ENCODE peak calls at places on chromosome 7, in six cellular contexts. N, X, V, R, Y and Z are unnamed samples.

GRCh38 chr7:36115448-36116321 is 37.4 kb upstream of the EEPD1 start:
- DNase-seq in N (peak), X (peak), V (peak), R (peak), Y (peak), Z (peak)

GRCh38 chr7:18873674-18874341 is 243.6 kb downstream of the TWIST1 start:
- DNase-seq in N (no peak), X (no peak), V (no peak), R (no peak), Y (no peak), Z (no peak)

GRCh38 chr7:15280078-15280734 is 281.6 kb downstream of the AGMO start:
- DNase-seq in N (no peak), X (no peak), V (no peak), R (no peak), Y (no peak), Z (no peak)

GRCh38 chr7:78363866-78364265 is 565.3 kb downstream of the PHTF2 start:
- DNase-seq in N (no peak), X (no peak), V (no peak), R (no peak), Y (no peak), Z (no peak)

GRCh38 chr7:142896741-142897379 is 11.3 kb upstream of the TRPV6 start:
- DNase-seq in N (no peak), X (no peak), V (no peak), R (no peak), Y (no peak), Z (no peak)

GRCh38 chr7:74183142-74183541 is 9.0 kb downstream of the EIF4H start:
- DNase-seq in N (no peak), X (no peak), V (no peak), R (peak), Y (no peak), Z (no peak)

GRCh38 chr7:99374121-99375064 is at the start of gene ARPC1B:
- DNase-seq in N (no peak), X (peak), V (no peak), R (peak), Y (no peak), Z (peak)

GRCh38 chr7:4049202-4049601 is 632.9 kb upstream of the FOXK1 start:
- DNase-seq in N (no peak), X (no peak), V (no peak), R (no peak), Y (no peak), Z (no peak)

GRCh38 chr7:28592861-28593260 is 180.5 kb downstream of the CREB5 start:
- DNase-seq in N (no peak), X (no peak), V (no peak), R (no peak), Y (no peak), Z (no peak)

GRCh38 chr7:36129048-36129534 is 24.0 kb upstream of the EEPD1 start:
- DNase-seq in N (no peak), X (no peak), V (no peak), R (peak), Y (no peak), Z (no peak)

GRCh38 chr7:26653430-26653911 is 210.9 kb downstream of the SKAP2 start:
- DNase-seq in N (no peak), X (no peak), V (no peak), R (peak), Y (no peak), Z (no peak)

GRCh38 chr7:113142385-113143119 is 24.2 kb upstream of the SMIM30 start:
- DNase-seq in N (no peak), X (peak), V (no peak), R (no peak), Y (no peak), Z (no peak)

GRCh38 chr7:36040679-36041078 is 112.4 kb upstream of the EEPD1 start:
- DNase-seq in N (no peak), X (no peak), V (no peak), R (no peak), Y (no peak), Z (no peak)

GRCh38 chr7:7786595-7786994 is 68.2 kb upstream of the RPA3 start:
- DNase-seq in N (no peak), X (no peak), V (no peak), R (no peak), Y (no peak), Z (no peak)

GRCh38 chr7:2399848-2400587 is 3.4 kb upstream of the CHST12 start:
- DNase-seq in N (peak), X (no peak), V (peak), R (peak), Y (peak), Z (no peak)

GRCh38 chr7:132250480-132251326 is 325.6 kb downstream of the PLXNA4 start:
- DNase-seq in N (no peak), X (no peak), V (no peak), R (peak), Y (no peak), Z (no peak)

GRCh38 chr7:132472463-132473120 is 103.7 kb downstream of the PLXNA4 start:
- DNase-seq in N (no peak), X (no peak), V (no peak), R (no peak), Y (no peak), Z (no peak)

GRCh38 chr7:17863815-17864159 is 76.5 kb downstream of the SNX13 start:
- DNase-seq in N (no peak), X (no peak), V (no peak), R (no peak), Y (no peak), Z (no peak)

GRCh38 chr7:34184466-34184865 is 279.1 kb downstream of the BMPER start:
- DNase-seq in N (no peak), X (no peak), V (no peak), R (no peak), Y (no peak), Z (no peak)

GRCh38 chr7:18846765-18847215 is 270.6 kb downstream of the TWIST1 start:
- DNase-seq in N (no peak), X (no peak), V (no peak), R (no peak), Y (peak), Z (no peak)

GRCh38 chr7:144519900-144520299 is 116.4 kb upstream of the NOBOX start:
- DNase-seq in N (no peak), X (no peak), V (peak), R (no peak), Y (no peak), Z (no peak)

GRCh38 chr7:74002474-74003017 is 25.4 kb upstream of the ELN start:
- DNase-seq in N (peak), X (no peak), V (no peak), R (no peak), Y (peak), Z (no peak)

GRCh38 chr7:3916146-3916545 is 615.1 kb downstream of the SDK1 start:
- DNase-seq in N (no peak), X (no peak), V (no peak), R (no peak), Y (no peak), Z (no peak)

GRCh38 chr7:149823191-149823630 is 15.0 kb upstream of the ZNF862 start:
- DNase-seq in N (no peak), X (no peak), V (no peak), R (no peak), Y (no peak), Z (no peak)

GRCh38 chr7:158816995-158817394 is 12.3 kb downstream of the ESYT2 start:
- DNase-seq in N (no peak), X (no peak), V (no peak), R (peak), Y (no peak), Z (no peak)

GRCh38 chr7:92835851-92836488 is 403 bp downstream of the CDK6 start:
- DNase-seq in N (no peak), X (no peak), V (peak), R (peak), Y (no peak), Z (peak)

GRCh38 chr7:66630529-66630928 is 1.8 kb downstream of the KCTD7 start:
- DNase-seq in N (no peak), X (no peak), V (no peak), R (no peak), Y (no peak), Z (no peak)

GRCh38 chr7:142516038-142516501 is 233.2 kb upstream of the PRSS1 start:
- DNase-seq in N (peak), X (no peak), V (no peak), R (peak), Y (peak), Z (peak)

GRCh38 chr7:47401571-47402570 is 180.0 kb downstream of the TNS3 start:
- DNase-seq in N (no peak), X (no peak), V (no peak), R (no peak), Y (no peak), Z (no peak)

GRCh38 chr7:27689045-27689877 is 26.6 kb upstream of the HIBADH start:
- DNase-seq in N (no peak), X (no peak), V (no peak), R (peak), Y (no peak), Z (peak)

GRCh38 chr7:103888603-103889153 is 100.8 kb downstream of the RELN start:
- DNase-seq in N (no peak), X (no peak), V (no peak), R (no peak), Y (no peak), Z (no peak)

GRCh38 chr7:40447345-40447744 is 312.5 kb downstream of the SUGCT start:
- DNase-seq in N (no peak), X (no peak), V (no peak), R (no peak), Y (no peak), Z (no peak)

GRCh38 chr7:47100815-47101435 is 481.0 kb downstream of the TNS3 start:
- DNase-seq in N (no peak), X (no peak), V (no peak), R (peak), Y (no peak), Z (no peak)

GRCh38 chr7:129799350-129799955 is 153.3 kb downstream of the UBE2H start:
- DNase-seq in N (no peak), X (no peak), V (no peak), R (no peak), Y (no peak), Z (no peak)

GRCh38 chr7:88377421-88377820 is 70.7 kb upstream of the STEAP4 start:
- DNase-seq in N (no peak), X (no peak), V (no peak), R (no peak), Y (no peak), Z (no peak)

GRCh38 chr7:138890782-138891445 is 90.3 kb downstream of the KIAA1549 start:
- DNase-seq in N (no peak), X (no peak), V (no peak), R (no peak), Y (peak), Z (no peak)

GRCh38 chr7:138889566-138889965 is 91.6 kb upstream of the ATP6V0A4 start:
- DNase-seq in N (no peak), X (no peak), V (no peak), R (no peak), Y (peak), Z (no peak)

GRCh38 chr7:138891446-138891810 is 89.8 kb downstream of the KIAA1549 start:
- DNase-seq in N (no peak), X (no peak), V (no peak), R (no peak), Y (peak), Z (no peak)

GRCh38 chr7:138889982-138890381 is 91.2 kb downstream of the KIAA1549 start:
- DNase-seq in N (no peak), X (no peak), V (no peak), R (no peak), Y (no peak), Z (no peak)

GRCh38 chr7:138890467-138890781 is 90.8 kb downstream of the KIAA1549 start:
- DNase-seq in N (no peak), X (no peak), V (no peak), R (no peak), Y (no peak), Z (no peak)
- TF ChIP-seq CTCF in N (no peak), X (no peak), V (no peak), R (no peak), Y (no peak), Z (no peak)

GRCh38 chr7:42677751-42678231 is 234.1 kb downstream of the C7orf25 start:
- DNase-seq in N (no peak), X (no peak), V (no peak), R (peak), Y (peak), Z (no peak)
- TF ChIP-seq CTCF in N (no peak), X (no peak), V (no peak), R (no peak), Y (no peak), Z (no peak)

GRCh38 chr7:134420509-134421125 is 38.3 kb downstream of the AKR1B1 start:
- DNase-seq in N (peak), X (no peak), V (peak), R (peak), Y (peak), Z (peak)
- TF ChIP-seq CTCF in N (peak), X (peak), V (peak), R (peak), Y (peak), Z (peak)

DNA sequence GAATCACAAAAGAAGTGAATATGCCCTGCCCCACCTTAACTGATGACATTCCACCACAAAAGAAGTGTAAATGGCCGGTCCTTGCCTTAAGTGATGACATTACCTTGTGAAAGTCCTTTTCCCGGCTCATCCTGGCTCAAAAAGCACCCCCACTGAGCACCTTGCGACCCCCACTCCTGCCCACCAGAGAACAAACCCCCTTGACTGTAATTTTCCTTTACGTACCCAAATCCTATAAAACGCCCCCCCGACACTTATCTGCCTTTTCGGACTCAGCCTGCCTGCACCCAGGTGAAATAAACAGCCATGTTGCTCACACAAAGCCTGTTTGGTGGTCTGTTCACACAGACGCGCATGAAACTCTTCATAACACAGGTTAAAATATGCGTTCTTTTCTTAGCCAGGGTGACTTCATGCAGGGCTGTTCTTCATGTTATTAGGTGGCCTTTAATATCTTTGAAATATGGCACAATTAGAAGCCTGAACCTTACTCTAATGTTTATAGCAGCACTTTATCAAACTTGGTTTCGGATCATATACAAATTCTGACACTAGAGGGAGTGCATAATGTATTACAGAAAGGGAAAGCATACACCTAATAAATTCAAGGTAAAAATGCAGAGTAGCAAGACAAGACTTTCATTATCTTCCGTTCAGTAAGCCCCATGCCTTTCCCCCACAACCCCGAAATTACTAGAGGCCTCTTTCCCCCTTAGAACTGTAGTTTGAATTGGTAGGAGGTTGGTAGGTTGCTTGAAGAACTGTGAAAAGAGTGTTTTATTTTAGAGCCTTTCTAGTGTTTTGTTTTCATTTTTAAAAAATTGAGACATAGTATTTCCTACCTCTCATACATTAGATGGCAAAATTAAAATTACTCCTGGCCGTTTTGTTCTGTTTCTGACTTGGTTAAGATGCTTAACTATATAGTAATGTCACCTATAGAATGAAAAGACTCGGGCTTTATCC is 117.9 kb downstream of the NPY start:
- DNase-seq in N (no peak), X (peak), V (no peak), R (no peak), Y (no peak), Z (peak)
- TF ChIP-seq CTCF in N (peak), X (peak), V (peak), R (no peak), Y (peak), Z (peak)

DNA sequence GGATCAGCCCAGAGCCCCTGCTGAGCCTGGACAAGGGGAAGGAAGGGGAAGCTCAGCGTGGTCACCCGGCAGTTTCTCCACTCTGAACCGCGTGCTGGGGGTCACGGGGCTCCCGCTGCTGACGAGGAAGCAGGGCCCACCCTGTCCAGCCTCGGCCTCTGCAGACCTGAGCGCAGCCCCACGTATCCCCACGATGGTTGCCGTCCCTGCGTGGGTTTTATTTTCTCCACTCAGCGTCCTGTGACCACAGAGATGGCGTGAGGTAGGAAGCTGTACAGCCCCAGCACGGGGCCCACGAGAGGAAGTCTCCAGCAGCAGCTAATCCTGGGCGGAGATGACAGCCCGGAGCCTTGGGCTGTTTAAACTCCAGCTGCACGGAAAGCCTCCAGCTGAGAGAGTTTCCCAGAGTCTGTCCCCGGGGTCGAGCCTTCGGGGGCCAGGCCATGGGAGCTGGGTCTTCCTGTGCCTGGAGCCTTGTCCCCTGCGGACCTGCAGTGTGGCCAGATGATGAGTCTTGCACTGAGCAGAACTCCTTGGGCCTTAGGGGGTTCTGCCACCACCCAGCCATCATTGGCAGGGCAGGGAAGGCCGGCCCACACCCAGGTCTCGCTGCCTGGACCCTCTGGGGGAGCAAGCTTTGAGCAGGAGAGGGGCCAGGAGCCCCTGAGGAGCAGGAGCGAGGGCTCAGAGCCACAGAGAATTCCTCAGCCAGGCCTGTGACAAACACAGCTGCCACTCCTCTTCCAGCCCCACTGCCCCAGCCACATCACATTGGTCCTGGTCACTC is 72.8 kb upstream of the FAM20C start:
- DNase-seq in N (no peak), X (no peak), V (no peak), R (peak), Y (no peak), Z (no peak)
- TF ChIP-seq CTCF in N (no peak), X (no peak), V (no peak), R (no peak), Y (no peak), Z (no peak)

GRCh38 chr7:127885843-127886242 is 145.4 kb downstream of the LRRC4 start:
- DNase-seq in N (no peak), X (no peak), V (peak), R (no peak), Y (peak), Z (no peak)

GRCh38 chr7:127885222-127885772 is 145.9 kb downstream of the LRRC4 start:
- DNase-seq in N (no peak), X (no peak), V (no peak), R (no peak), Y (no peak), Z (no peak)

GRCh38 chr7:127886248-127886647 is 145.0 kb downstream of the LRRC4 start:
- DNase-seq in N (no peak), X (no peak), V (no peak), R (no peak), Y (no peak), Z (no peak)

GRCh38 chr7:127882313-127882920 is 148.8 kb downstream of the LRRC4 start:
- DNase-seq in N (no peak), X (no peak), V (no peak), R (no peak), Y (no peak), Z (no peak)

DNA sequence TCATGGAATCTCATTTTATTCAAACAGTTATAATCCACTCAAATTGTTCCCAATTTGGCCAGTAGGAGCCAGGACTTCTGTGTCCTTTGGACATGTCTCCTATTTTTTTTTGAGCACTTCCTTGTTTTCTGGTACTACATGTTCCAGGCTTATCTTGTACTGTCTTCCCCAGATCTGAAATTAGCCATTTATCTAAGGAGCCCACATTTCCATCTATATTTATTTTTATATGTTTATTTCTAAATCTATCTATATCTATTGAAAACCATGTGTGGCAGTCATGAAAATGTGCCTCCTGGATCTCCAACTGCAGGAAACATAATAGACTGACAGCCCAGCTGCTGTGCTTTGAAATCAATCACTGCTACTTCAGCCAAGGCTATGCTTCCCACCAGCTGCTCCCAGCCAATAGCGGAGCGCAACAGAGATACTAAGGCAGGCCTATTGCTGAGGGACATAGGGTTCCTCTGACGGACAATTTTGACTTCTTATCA is 147.1 kb downstream of the LRRC4 start:
- DNase-seq in N (no peak), X (no peak), V (no peak), R (no peak), Y (no peak), Z (no peak)
- TF ChIP-seq CTCF in N (no peak), X (no peak), V (no peak), R (no peak), Y (no peak), Z (no peak)